ENCODE peak calls at places on chromosomes 1 and 21, in eight cellular contexts. R is EH, N is bronchial epithelial cell, M is right lobe of liver, F is stomach, T is foreskin fibroblast, Q is heart left ventricle, U is NCI-H1436 treated with DMSO at 0.1 percent for 48 hours. B is an unnamed sample.

GRCh38 chr1:53653631-53654030 is 85.3 kb downstream of the GLIS1 start:
- DNase-seq in R (no peak), T (no peak), F (no peak), U (no peak), Q (no peak), N (no peak), M (no peak), B (no peak)

GRCh38 chr1:77412069-77412793 is 130.4 kb downstream of the AK5 start:
- DNase-seq in R (peak; percentile 80), Q (no peak), T (peak; percentile 71), N (peak; percentile 42), M (no peak), U (no peak), F (no peak), B (no peak)

GRCh38 chr1:43582162-43582566 is 51.5 kb downstream of the PTPRF start:
- DNase-seq in T (peak; percentile 96), Q (no peak), F (peak; percentile 68), N (peak; percentile 100), R (peak; percentile 92), M (no peak), U (peak; percentile 93), B (peak; percentile 74)

GRCh38 chr1:190022709-190023108 is 455.0 kb downstream of the BRINP3 start:
- DNase-seq in M (no peak), Q (no peak), R (no peak), U (no peak), T (peak; percentile 21), N (peak; percentile 79), F (no peak), B (no peak)

GRCh38 chr1:206655471-206655882 is 20.1 kb downstream of the DYRK3 start:
- DNase-seq in F (peak; percentile 75), U (peak; percentile 65), M (no peak), T (no peak), Q (peak; percentile 63), R (no peak), N (no peak), B (no peak)

GRCh38 chr21:38942617-38943245 is 137.0 kb downstream of the ETS2 start:
- DNase-seq in M (no peak), T (no peak), Q (no peak), R (no peak), U (no peak), F (no peak), N (no peak), B (no peak)

GRCh38 chr21:44006017-44006624 is 6.0 kb upstream of the TRAPPC10 start:
- DNase-seq in M (no peak), Q (peak; percentile 59), U (no peak), T (peak; percentile 93), R (peak; percentile 95), N (peak; percentile 87), F (no peak), B (peak; percentile 84)

GRCh38 chr1:214670098-214670497 is 67.1 kb downstream of the CENPF start:
- DNase-seq in T (peak; percentile 40), M (peak; percentile 50), F (peak; percentile 33), Q (peak; percentile 53), U (no peak), N (no peak), R (peak; percentile 41), B (no peak)

GRCh38 chr1:226226601-226227000 is 3.1 kb downstream of the MIXL1 start:
- DNase-seq in F (no peak), U (no peak), Q (no peak), M (no peak), N (no peak), R (no peak), T (no peak), B (no peak)